ENCODE peak calls at places on chromosome 16, in seven cellular contexts. C is sigmoid colon, L is left lung, J is iPS DF 6.9, T is adrenal gland, S is aorta, I is esophagus muscularis mucosa. O is an unnamed sample. For H3K27me3 and H3K4me1, the result is how much of the 10 kb centered on the place peaks cover.

GRCh38 chr16:81478876-81479496 is 34.4 kb downstream of the CMIP start:
- DNase-seq in C (no peak), L (peak), J (no peak), T (peak), S (peak), I (no peak), O (peak)

GRCh38 chr16:68792465-68793324 is 50.6 kb upstream of the TANGO6 start:
- DNase-seq in C (no peak), L (no peak), J (no peak), T (no peak), S (no peak), I (no peak), O (peak)

GRCh38 chr16:75460441-75460840 is 4.0 kb downstream of the TMEM170A start:
- DNase-seq in C (no peak), L (no peak), J (no peak), T (no peak), S (no peak), I (no peak), O (no peak)

GRCh38 chr16:84543931-84544776 is 39.7 kb upstream of the MEAK7 start:
- DNase-seq in C (no peak), L (no peak), J (no peak), T (no peak), S (no peak), I (no peak), O (no peak)

GRCh38 chr16:28534542-28535373 is 4.0 kb downstream of the NUPR1 start:
- DNase-seq in C (peak), L (peak), J (no peak), T (no peak), S (peak), I (peak), O (peak)

GRCh38 chr16:81697321-81697885 is 81.7 kb upstream of the PLCG2 start:
- DNase-seq in C (no peak), L (peak), J (no peak), T (peak), S (no peak), I (no peak), O (peak)

GRCh38 chr16:74468807-74469511 is 47.7 kb upstream of the CLEC18B start:
- DNase-seq in C (no peak), L (no peak), J (no peak), T (no peak), S (no peak), I (no peak), O (no peak)

GRCh38 chr16:28035866-28036393 is 27.6 kb downstream of the GSG1L start:
- DNase-seq in C (no peak), L (no peak), J (no peak), T (no peak), S (no peak), I (no peak), O (no peak)

GRCh38 chr16:19131809-19132777 is 18.3 kb downstream of the ITPRIPL2 start:
- DNase-seq in C (no peak), L (no peak), J (no peak), T (no peak), S (no peak), I (no peak), O (no peak)

GRCh38 chr16:72938426-72939164 is 109.3 kb downstream of the ZFHX3 start:
- DNase-seq in C (peak), L (peak), J (no peak), T (peak), S (peak), I (peak), O (peak)

GRCh38 chr16:57736419-57737281 is 1.1 kb downstream of the KATNB1 start:
- DNase-seq in C (peak), L (peak), J (no peak), T (no peak), S (no peak), I (no peak), O (peak)

GRCh38 chr16:73432794-73433455 is 385.0 kb upstream of the ZFHX3 start:
- DNase-seq in C (no peak), L (no peak), J (no peak), T (no peak), S (no peak), I (no peak), O (no peak)

GRCh38 chr16:85137323-85138072 is 25.2 kb upstream of the CIBAR2 start:
- DNase-seq in C (peak), L (peak), J (no peak), T (peak), S (peak), I (peak), O (peak)

GRCh38 chr16:77599793-77600415 is 122.4 kb upstream of the NUDT7 start:
- DNase-seq in C (no peak), L (no peak), J (no peak), T (peak), S (no peak), I (peak), O (no peak)

GRCh38 chr16:84718-85452 is 6.9 kb downstream of the MPG start:
- DNase-seq in C (peak), L (peak), J (no peak), T (no peak), S (peak), I (no peak), O (no peak)

GRCh38 chr16:57184890-57185445 is 871 bp downstream of the PSME3IP1 start:
- DNase-seq in C (no peak), L (no peak), J (no peak), T (no peak), S (no peak), I (no peak), O (no peak)

GRCh38 chr16:9885457-9885856 is 296.8 kb downstream of the GRIN2A start:
- DNase-seq in C (no peak), L (no peak), J (no peak), T (no peak), S (no peak), I (no peak), O (no peak)

GRCh38 chr16:73152731-73153130 is 104.8 kb upstream of the ZFHX3 start:
- DNase-seq in C (no peak), L (no peak), J (no peak), T (no peak), S (no peak), I (no peak), O (no peak)

GRCh38 chr16:82071421-82071820 is 36.4 kb downstream of the HSD17B2 start:
- DNase-seq in C (no peak), L (no peak), J (no peak), T (no peak), S (no peak), I (no peak), O (no peak)

GRCh38 chr16:54931041-54931756 is 534 bp downstream of the IRX5 start:
- DNase-seq in C (no peak), L (no peak), J (no peak), T (no peak), S (no peak), I (peak), O (peak)

GRCh38 chr16:54351171-54351570 is 64.6 kb upstream of the IRX3 start:
- DNase-seq in C (peak), L (no peak), J (no peak), T (no peak), S (no peak), I (no peak), O (no peak)

GRCh38 chr16:81928975-81929374 is 82.3 kb downstream of the SDR42E1 start:
- DNase-seq in C (no peak), L (no peak), J (no peak), T (no peak), S (no peak), I (no peak), O (no peak)

GRCh38 chr16:73794936-73795335 is 501.7 kb upstream of the PSMD7 start:
- DNase-seq in C (peak), L (no peak), J (no peak), T (no peak), S (peak), I (no peak), O (peak)

GRCh38 chr16:56226840-56227525 is 35.7 kb downstream of the GNAO1 start:
- DNase-seq in C (no peak), L (no peak), J (no peak), T (no peak), S (no peak), I (no peak), O (no peak)

GRCh38 chr16:74721716-74722115 is 21.1 kb upstream of the MLKL start:
- DNase-seq in C (no peak), L (no peak), J (no peak), T (no peak), S (no peak), I (no peak), O (no peak)

GRCh38 chr16:31386157-31386984 is 6.8 kb upstream of the ITGAD start:
- DNase-seq in C (no peak), L (no peak), J (no peak), T (no peak), S (no peak), I (no peak), O (peak)

GRCh38 chr16:57889522-57889921 is 81.4 kb downstream of the CNGB1 start:
- DNase-seq in C (no peak), L (no peak), J (no peak), T (no peak), S (no peak), I (no peak), O (no peak)

GRCh38 chr16:23207485-23207884 is 24.9 kb downstream of the SCNN1G start:
- DNase-seq in C (no peak), L (no peak), J (no peak), T (no peak), S (no peak), I (no peak), O (no peak)

GRCh38 chr16:50498756-50499155 is 49.4 kb upstream of the NKD1 start:
- DNase-seq in C (no peak), L (no peak), J (no peak), T (no peak), S (peak), I (no peak), O (no peak)

GRCh38 chr16:75250809-75251279 is 580 bp downstream of the BCAR1 start:
- DNase-seq in C (peak), L (no peak), J (no peak), T (peak), S (peak), I (no peak), O (peak)

GRCh38 chr16:10098991-10099390 is 83.2 kb downstream of the GRIN2A start:
- DNase-seq in C (no peak), L (no peak), J (no peak), T (no peak), S (no peak), I (no peak), O (no peak)

GRCh38 chr16:4850211-4850610 is 2.9 kb downstream of the UBN1 start:
- DNase-seq in C (no peak), L (no peak), J (no peak), T (no peak), S (no peak), I (no peak), O (no peak)

GRCh38 chr16:83068686-83069085 is 441.9 kb downstream of the CDH13 start:
- DNase-seq in C (no peak), L (no peak), J (no peak), T (no peak), S (no peak), I (no peak), O (no peak)

GRCh38 chr16:50696575-50697420 is 3.4 kb downstream of the NOD2 start:
- DNase-seq in C (peak), L (peak), J (no peak), T (peak), S (peak), I (peak), O (peak)

GRCh38 chr16:15782573-15783365 is 74.1 kb downstream of the MYH11 start:
- DNase-seq in C (no peak), L (no peak), J (no peak), T (no peak), S (no peak), I (no peak), O (no peak)
- H3K27me3 ChIP-seq in C (under half), L (under half), J (under half), T (under half), S (under half), I (under half), O (under half)

GRCh38 chr16:48608452-48608851 is 1.5 kb downstream of the N4BP1 start:
- DNase-seq in C (no peak), L (no peak), J (no peak), T (no peak), S (no peak), I (no peak), O (no peak)
- H3K4me1 ChIP-seq in C (half or more), L (under half), J (under half), T (under half), S (under half), I (half or more), O (half or more)

GRCh38 chr16:12184419-12184831 is 207.9 kb downstream of the SNX29 start:
- DNase-seq in C (no peak), L (no peak), J (no peak), T (no peak), S (no peak), I (no peak), O (no peak)
- H3K4me3 ChIP-seq in C (no peak), L (no peak), J (no peak), T (no peak), S (no peak), I (no peak), O (no peak)

GRCh38 chr16:67655363-67655762 is 4.7 kb downstream of the ACD start:
- DNase-seq in C (no peak), L (no peak), J (no peak), T (no peak), S (no peak), I (no peak), O (no peak)

GRCh38 chr16:67654069-67654911 is 5.8 kb downstream of the ACD start:
- DNase-seq in C (no peak), L (no peak), J (no peak), T (no peak), S (no peak), I (no peak), O (no peak)

GRCh38 chr16:67652578-67653130 is 7.4 kb downstream of the ACD start:
- DNase-seq in C (no peak), L (no peak), J (no peak), T (peak), S (no peak), I (no peak), O (no peak)

GRCh38 chr16:67651847-67652246 is 6.9 kb downstream of the CARMIL2 start:
- DNase-seq in C (no peak), L (no peak), J (no peak), T (no peak), S (no peak), I (no peak), O (no peak)

GRCh38 chr16:67653131-67654068 is 6.7 kb downstream of the ACD start:
- DNase-seq in C (no peak), L (no peak), J (no peak), T (no peak), S (peak), I (no peak), O (no peak)
- H3K27me3 ChIP-seq in C (under half), L (half or more), J (under half), T (under half), S (under half), I (under half), O (under half)

GRCh38 chr16:59263980-59264379 is 529.9 kb upstream of the GOT2 start:
- DNase-seq in C (no peak), L (no peak), J (no peak), T (no peak), S (no peak), I (no peak), O (no peak)
- H3K4me1 ChIP-seq in C (under half), L (under half), J (under half), T (under half), S (under half), I (under half), O (under half)

GRCh38 chr16:88535181-88535856 is 34.9 kb upstream of the ZC3H18 start:
- DNase-seq in C (no peak), L (no peak), J (no peak), T (no peak), S (peak), I (no peak), O (no peak)
- H3K4me3 ChIP-seq in C (peak), L (peak), J (peak), T (peak), S (no peak), I (peak), O (no peak)

GRCh38 chr16:66427451-66427860 is 361 bp downstream of the BEAN1 start:
- DNase-seq in C (no peak), L (no peak), J (no peak), T (no peak), S (no peak), I (no peak), O (no peak)
- H3K27me3 ChIP-seq in C (under half), L (half or more), J (under half), T (under half), S (under half), I (under half), O (under half)

GRCh38 chr16:88477631-88478030 is 24.6 kb downstream of the ZFPM1 start:
- DNase-seq in C (no peak), L (no peak), J (no peak), T (no peak), S (no peak), I (no peak), O (no peak)

GRCh38 chr16:88475037-88475436 is 22.0 kb downstream of the ZFPM1 start:
- DNase-seq in C (no peak), L (no peak), J (no peak), T (no peak), S (no peak), I (no peak), O (no peak)

GRCh38 chr16:88476817-88477397 is 23.8 kb downstream of the ZFPM1 start:
- DNase-seq in C (no peak), L (no peak), J (no peak), T (no peak), S (no peak), I (no peak), O (peak)

GRCh38 chr16:88478115-88478514 is 25.0 kb downstream of the ZFPM1 start:
- DNase-seq in C (no peak), L (no peak), J (no peak), T (no peak), S (no peak), I (no peak), O (no peak)

DNA sequence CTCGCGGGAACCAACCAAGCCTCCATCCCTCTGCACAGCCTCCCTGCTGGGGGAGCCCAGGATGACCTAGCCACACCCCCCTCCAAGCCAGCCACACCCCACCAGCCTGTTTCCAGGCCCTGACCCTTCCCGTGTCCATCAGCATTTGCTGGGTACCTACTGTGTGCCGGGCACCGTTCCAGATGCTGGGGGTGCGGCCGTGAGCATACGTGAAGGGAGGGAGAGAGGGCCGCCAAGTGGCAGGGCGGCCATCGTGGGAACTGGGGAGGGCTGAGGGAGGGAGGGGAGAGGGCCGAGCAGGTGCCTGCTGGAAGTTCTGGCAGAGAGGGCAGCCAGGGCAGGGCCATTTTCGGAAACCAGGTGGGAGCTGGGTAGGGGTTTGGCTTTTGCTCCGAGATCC is 23.1 kb downstream of the ZFPM1 start:
- DNase-seq in C (no peak), L (no peak), J (no peak), T (no peak), S (no peak), I (no peak), O (peak)
- H3K4me1 ChIP-seq in C (under half), L (under half), J (under half), T (under half), S (under half), I (under half), O (half or more)